ENCODE peak calls at places on chromosomes 5 and 9, in six cellular contexts. D is HCT116; K is astrocyte of the hippocampus; B is HEK293T; E is stimulated activated CD4-positive, alpha-beta T cell treated with anti-CD3 and anti-CD28 coated beads, Interleukin-2, amount 100 ng/mL, for 4 hours; A is NCI-H1436 treated with DMSO at 0.1 percent for 48 hours. G is an unnamed sample.

GRCh38 chr9:80649001-80649420 is 1040.3 kb downstream of the TLE1 start:
- DNase-seq in D (no peak), K (peak), B (no peak), E (no peak), A (no peak), G (no peak)

GRCh38 chr5:134432174-134432573 is 20.5 kb upstream of the CDKN2AIPNL start:
- DNase-seq in D (no peak), K (no peak), B (no peak), E (no peak), A (no peak), G (no peak)

GRCh38 chr5:131436081-131436480 is 172.2 kb downstream of the CDC42SE2 start:
- DNase-seq in D (no peak), K (no peak), B (no peak), E (no peak), A (no peak), G (no peak)

GRCh38 chr9:19471737-19472648 is 63.2 kb downstream of the ACER2 start:
- DNase-seq in D (peak), K (peak), B (peak), E (peak), A (no peak), G (peak)

GRCh38 chr5:159331099-159331973 is 1.0 kb upstream of the IL12B start:
- DNase-seq in D (no peak), K (peak), B (peak), E (peak), A (no peak), G (peak)

GRCh38 chr5:8247485-8247884 is 378.5 kb downstream of the MTRR start:
- DNase-seq in D (no peak), K (no peak), B (no peak), E (no peak), A (no peak), G (no peak)

GRCh38 chr5:139855451-139855850 is 59.8 kb downstream of the PSD2 start:
- DNase-seq in D (no peak), K (no peak), B (no peak), E (no peak), A (no peak), G (no peak)

GRCh38 chr9:103734471-103734870 is 359.6 kb upstream of the SMC2 start:
- DNase-seq in D (no peak), K (no peak), B (no peak), E (no peak), A (no peak), G (no peak)

GRCh38 chr9:2414465-2414864 is 207.1 kb upstream of the VLDLR start:
- DNase-seq in D (no peak), K (peak), B (no peak), E (no peak), A (no peak), G (no peak)

GRCh38 chr9:75895112-75895511 is 4.6 kb downstream of the PCSK5 start:
- DNase-seq in D (no peak), K (no peak), B (no peak), E (no peak), A (no peak), G (no peak)

GRCh38 chr5:142852361-142852760 is 82.2 kb downstream of the ARHGAP26 start:
- DNase-seq in D (no peak), K (no peak), B (no peak), E (no peak), A (no peak), G (no peak)

GRCh38 chr5:140591747-140592372 is 27.2 kb downstream of the SLC35A4 start:
- DNase-seq in D (no peak), K (no peak), B (no peak), E (no peak), A (no peak), G (no peak)

G was measured in glutamatergic neuron.